ENCODE peak calls at places on chromosome 22, in five cellular contexts. E is caudate nucleus, V is HEK293T, C is fibroblast of the aortic adventitia, F is NCI-H187. D is an unnamed sample.

GRCh38 chr22:45916515-45916914 is 60.4 kb downstream of the WNT7B start:
- DNase-seq in C (no peak), E (no peak), V (no peak), F (no peak), D (no peak)

GRCh38 chr22:44211946-44212930 is 31.5 kb downstream of the PARVG start:
- DNase-seq in E (no peak), C (peak), V (peak), F (no peak), D (no peak)

GRCh38 chr22:47515384-47516125 is 753.1 kb downstream of the TBC1D22A start:
- DNase-seq in F (no peak), E (no peak), C (no peak), V (no peak), D (no peak)

GRCh38 chr22:32723632-32724031 is 77.9 kb upstream of the TIMP3 start:
- DNase-seq in V (no peak), F (no peak), C (peak), E (no peak), D (no peak)

GRCh38 chr22:41619979-41620645 is 731 bp downstream of the DESI1 start:
- DNase-seq in F (no peak), E (no peak), C (no peak), V (peak), D (no peak)

GRCh38 chr22:44023404-44024287 is 456 bp upstream of the PARVB start:
- DNase-seq in E (no peak), V (peak), C (peak), F (no peak), D (no peak)

GRCh38 chr22:48244388-48245118 is 1482.1 kb downstream of the TBC1D22A start:
- DNase-seq in E (no peak), V (no peak), C (no peak), F (no peak), D (no peak)

GRCh38 chr22:29956680-29957079 is 73.7 kb downstream of the MTMR3 start:
- DNase-seq in F (no peak), C (no peak), E (no peak), V (no peak), D (no peak)

GRCh38 chr22:37362618-37363017 is 64.7 kb downstream of the ELFN2 start:
- DNase-seq in E (no peak), F (no peak), V (no peak), C (peak), D (no peak)

GRCh38 chr22:29951675-29952413 is 68.9 kb downstream of the MTMR3 start:
- DNase-seq in F (no peak), E (no peak), V (no peak), C (no peak), D (no peak)

GRCh38 chr22:38163844-38164577 is 17.6 kb downstream of the PLA2G6 start:
- DNase-seq in E (no peak), F (no peak), C (no peak), V (no peak), D (no peak)

D was measured in NCI-H2081 treated with DMSO at 0.1 percent for 48 hours.